ENCODE peak calls at places on chromosomes 7 and 10, in ten cellular contexts. B is kidney tubule cell, C is GM19239, G is hypothalamus, Q is left ventricle myocardium superior, F is AG08396, E is skeletal muscle cell, R is colonic mucosa, L is cardiac muscle cell, Z is fibroblast of lung. K is an unnamed sample.

GRCh38 chr10:133385214-133385613 is 6.2 kb downstream of the PAOX start:
- DNase-seq in B (no peak), C (no peak), G (no peak), Q (peak), F (no peak), E (no peak), R (no peak), L (no peak), Z (no peak), K (no peak)

GRCh38 chr10:127947206-127947605 is 40.3 kb downstream of the PTPRE start:
- DNase-seq in B (no peak), C (no peak), G (no peak), Q (no peak), F (no peak), E (no peak), R (no peak), L (no peak), Z (no peak), K (no peak)

GRCh38 chr10:118013078-118013568 is 33.6 kb downstream of the RAB11FIP2 start:
- DNase-seq in B (no peak), C (no peak), G (no peak), Q (no peak), F (no peak), E (no peak), R (no peak), L (no peak), Z (no peak), K (no peak)

GRCh38 chr10:13001041-13001886 is at the start of gene CCDC3:
- DNase-seq in B (no peak), C (no peak), G (no peak), Q (peak), F (peak), E (no peak), R (peak), L (peak), Z (no peak), K (no peak)

GRCh38 chr7:141915565-141915964 is 634 bp upstream of the OR9A4 start:
- DNase-seq in B (peak), C (no peak), G (no peak), Q (no peak), F (no peak), E (no peak), R (peak), L (no peak), Z (no peak), K (peak)

GRCh38 chr10:128091636-128092210 is 34.5 kb downstream of the MKI67 start:
- DNase-seq in B (no peak), C (no peak), G (no peak), Q (no peak), F (no peak), E (no peak), R (no peak), L (no peak), Z (no peak), K (no peak)

GRCh38 chr7:71389976-71390375 is 258.0 kb downstream of the GALNT17 start:
- DNase-seq in B (no peak), C (no peak), G (no peak), Q (no peak), F (no peak), E (no peak), R (no peak), L (no peak), Z (no peak), K (no peak)

GRCh38 chr10:71433983-71434744 is 37.4 kb downstream of the CDH23 start:
- DNase-seq in B (peak), C (no peak), G (no peak), Q (no peak), F (no peak), E (no peak), R (no peak), L (no peak), Z (no peak), K (no peak)

GRCh38 chr7:8260871-8261707 is 878 bp downstream of the ICA1 start:
- DNase-seq in B (peak), C (peak), G (peak), Q (peak), F (peak), E (no peak), R (peak), L (peak), Z (peak), K (peak)

GRCh38 chr7:106329971-106330733 is 45.4 kb upstream of the NAMPT start:
- DNase-seq in B (peak), C (no peak), G (no peak), Q (no peak), F (peak), E (peak), R (no peak), L (no peak), Z (peak), K (no peak)

K was measured in transverse colon.